ENCODE peak calls at places on chromosomes 7 and 10, in five cellular contexts. T is H9, H is adrenal gland, M is IMR-90, F is PC-9. I is an unnamed sample. For H3K9me3, the result is how much of the 10 kb centered on the place peaks cover.

GRCh38 chr7:151736403-151736909 is 140.5 kb downstream of the PRKAG2 start:
- DNase-seq in T (no peak), M (peak), F (peak), H (peak), I (peak)

GRCh38 chr10:13922591-13922990 is 335.8 kb downstream of the PRPF18 start:
- DNase-seq in M (peak), T (no peak), H (no peak), F (no peak), I (no peak)

GRCh38 chr10:45023426-45023825 is 22.7 kb downstream of the ZNF22 start:
- DNase-seq in T (no peak), F (no peak), H (no peak), M (peak), I (no peak)

GRCh38 chr10:79984851-79985250 is 35.9 kb upstream of the SFTPD start:
- DNase-seq in H (no peak), M (no peak), T (peak), F (peak), I (no peak)

GRCh38 chr10:43212043-43212721 is 54.7 kb downstream of the RASGEF1A start:
- DNase-seq in H (no peak), T (no peak), M (no peak), F (no peak), I (no peak)

GRCh38 chr10:57049096-57049495 is 688.0 kb upstream of the ZWINT start:
- DNase-seq in H (no peak), M (no peak), T (no peak), F (no peak), I (no peak)

GRCh38 chr10:17780727-17781126 is 28.4 kb upstream of the MRC1 start:
- DNase-seq in M (no peak), T (no peak), H (no peak), F (no peak), I (peak)

GRCh38 chr7:87310790-87311419 is 34.6 kb upstream of the CROT start:
- DNase-seq in F (no peak), H (no peak), M (peak), T (no peak), I (no peak)

GRCh38 chr7:41256186-41256945 is 446.5 kb downstream of the INHBA start:
- DNase-seq in T (no peak), H (no peak), F (no peak), M (peak), I (no peak)

GRCh38 chr10:110916554-110917346 is 2.2 kb downstream of the BBIP1 start:
- DNase-seq in F (peak), T (no peak), M (peak), H (no peak), I (peak)

GRCh38 chr10:131650169-131650705 is 250.6 kb upstream of the PPP2R2D start:
- DNase-seq in M (no peak), F (no peak), T (no peak), H (no peak), I (no peak)

GRCh38 chr7:84610390-84610789 is 415.8 kb upstream of the SEMA3A start:
- DNase-seq in M (no peak), H (no peak), F (no peak), T (no peak), I (no peak)

GRCh38 chr7:137003606-137004005 is 135.2 kb downstream of the CHRM2 start:
- DNase-seq in T (no peak), H (no peak), M (no peak), F (no peak), I (peak)

GRCh38 chr7:84017653-84018052 is 176.9 kb downstream of the SEMA3A start:
- DNase-seq in F (no peak), T (no peak), M (no peak), H (no peak), I (no peak)

GRCh38 chr7:101121996-101122932 is 4.6 kb upstream of the SERPINE1 start:
- DNase-seq in T (peak), H (peak), F (peak), M (peak), I (peak)

GRCh38 chr10:84519235-84519634 is 190.8 kb downstream of the CCSER2 start:
- DNase-seq in H (no peak), M (no peak), F (no peak), T (no peak), I (no peak)

GRCh38 chr10:48604408-48605263 is at the start of gene ARHGAP22:
- DNase-seq in H (no peak), F (no peak), M (peak), T (peak), I (no peak)

GRCh38 chr10:67119648-67120047 is 193.8 kb downstream of the LRRTM3 start:
- DNase-seq in M (no peak), F (no peak), T (no peak), H (no peak), I (no peak)

GRCh38 chr10:117541909-117542705 is 439 bp upstream of the EMX2 start:
- DNase-seq in M (peak), H (peak), F (no peak), T (peak), I (peak)

GRCh38 chr7:455110-455928 is 64.3 kb downstream of the PDGFA start:
- DNase-seq in T (no peak), M (no peak), F (no peak), H (no peak), I (peak)

GRCh38 chr10:23196201-23196600 is 4.1 kb downstream of the PTF1A start:
- DNase-seq in F (no peak), M (no peak), T (no peak), H (no peak), I (no peak)

GRCh38 chr7:35530124-35531109 is 164.5 kb downstream of the HERPUD2 start:
- DNase-seq in F (no peak), M (no peak), T (no peak), H (no peak), I (no peak)

GRCh38 chr7:92609921-92610518 is 19.8 kb upstream of the FAM133B start:
- DNase-seq in M (peak), F (no peak), H (no peak), T (no peak), I (peak)

GRCh38 chr7:46996972-46997371 is 584.9 kb downstream of the TNS3 start:
- DNase-seq in T (no peak), H (peak), F (no peak), M (no peak), I (no peak)

GRCh38 chr7:138935438-138936079 is 45.6 kb downstream of the KIAA1549 start:
- DNase-seq in H (peak), T (no peak), F (peak), M (peak), I (peak)

GRCh38 chr10:110873951-110874350 is 2.2 kb downstream of the PDCD4 start:
- DNase-seq in H (no peak), F (no peak), T (no peak), M (no peak), I (no peak)

GRCh38 chr10:88978463-88978862 is 12.1 kb upstream of the FAS start:
- DNase-seq in M (no peak), T (no peak), F (no peak), H (no peak), I (no peak)

GRCh38 chr10:48941427-48942075 is 1.9 kb upstream of the LRRC18 start:
- DNase-seq in H (no peak), F (no peak), T (peak), M (no peak), I (no peak)

GRCh38 chr7:73811760-73812168 is 19.0 kb upstream of the CLDN4 start:
- DNase-seq in F (peak), H (peak), T (peak), M (peak), I (peak)

GRCh38 chr10:76779163-76779820 is 858.3 kb downstream of the KCNMA1 start:
- DNase-seq in M (peak), T (peak), H (no peak), F (no peak), I (peak)

GRCh38 chr10:80253266-80253962 is 36.0 kb downstream of the MAT1A start:
- DNase-seq in F (no peak), T (no peak), H (no peak), M (no peak), I (no peak)

GRCh38 chr7:53743697-53744096 is 708.3 kb downstream of the POM121L12 start:
- DNase-seq in H (no peak), T (peak), F (no peak), M (no peak), I (no peak)

GRCh38 chr7:5677538-5678294 is 103.7 kb downstream of the RNF216 start:
- DNase-seq in M (peak), H (peak), F (peak), T (peak), I (peak)

GRCh38 chr10:93741367-93741766 is 16.4 kb upstream of the LGI1 start:
- DNase-seq in M (no peak), F (no peak), H (no peak), T (no peak), I (no peak)

GRCh38 chr7:101691822-101692384 is 62.8 kb upstream of the MYL10 start:
- DNase-seq in T (no peak), M (no peak), H (no peak), F (no peak), I (no peak)

GRCh38 chr7:157603005-157603404 is 266.2 kb downstream of the DNAJB6 start:
- DNase-seq in T (no peak), H (no peak), F (no peak), M (no peak), I (no peak)
- H3K9me3 ChIP-seq in T (under half), H (under half), F (under half), M (under half), I (under half)

DNA sequence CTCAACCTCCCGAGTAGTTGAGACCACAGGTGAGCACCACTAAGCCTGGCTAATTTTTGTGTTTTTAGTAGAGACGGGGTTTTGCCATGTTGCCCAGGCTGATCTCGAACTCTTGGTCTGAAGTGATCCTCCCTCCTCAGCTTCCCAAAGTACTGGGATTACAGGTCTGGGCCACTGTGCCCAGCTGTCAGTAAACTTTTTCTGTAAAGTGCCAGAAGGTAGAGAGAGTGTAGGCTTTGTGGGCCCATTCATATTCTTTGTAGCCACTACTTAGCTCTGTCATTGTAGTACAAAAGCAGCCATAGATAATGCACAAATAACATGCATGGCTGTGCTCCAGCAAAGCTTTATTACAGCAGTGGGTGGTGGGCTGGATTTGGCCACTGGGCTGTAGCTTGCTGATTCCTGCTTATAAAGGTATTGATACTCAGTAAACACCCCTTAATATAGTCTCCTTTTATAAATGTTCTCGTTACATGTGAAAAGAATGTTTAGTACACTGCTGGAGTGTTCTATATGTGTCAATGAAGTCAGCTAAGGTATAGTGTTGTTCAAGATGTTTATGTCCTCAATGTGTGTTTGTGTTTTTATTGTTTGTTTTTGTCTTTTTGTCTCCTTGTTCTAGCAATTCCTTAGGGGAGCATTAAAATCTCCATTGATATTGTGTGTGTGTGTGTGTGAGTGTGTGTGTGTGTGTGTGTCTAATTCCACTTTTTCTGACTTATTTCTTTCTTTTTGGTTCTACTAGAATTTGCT is 644.7 kb upstream of the DPP6 start:
- DNase-seq in H (no peak), M (no peak), T (no peak), F (no peak), I (no peak)
- H3K9me3 ChIP-seq in H (under half), M (under half), T (under half), F (under half), I (under half)

GRCh38 chr7:149580328-149580727 is 82.7 kb upstream of the ZNF746 start:
- DNase-seq in M (no peak), T (no peak), H (no peak), F (no peak), I (no peak)

GRCh38 chr7:149588930-149589329 is 91.3 kb upstream of the ZNF746 start:
- DNase-seq in H (no peak), M (no peak), T (no peak), F (no peak), I (no peak)

GRCh38 chr7:149587331-149587645 is 89.7 kb upstream of the ZNF746 start:
- DNase-seq in F (no peak), H (no peak), M (no peak), T (no peak), I (no peak)

GRCh38 chr7:149584009-149584408 is 86.4 kb upstream of the ZNF746 start:
- DNase-seq in H (no peak), M (no peak), F (no peak), T (no peak), I (no peak)

GRCh38 chr7:149584530-149584929 is 86.9 kb upstream of the ZNF746 start:
- DNase-seq in F (no peak), M (no peak), T (no peak), H (no peak), I (no peak)
- H3K9me3 ChIP-seq in F (under half), M (under half), T (under half), H (under half), I (under half)

GRCh38 chr10:130282492-130283233 is 146.5 kb downstream of the GLRX3 start:
- DNase-seq in M (no peak), H (no peak), F (no peak), T (no peak), I (no peak)
- H3K9me3 ChIP-seq in M (under half), H (under half), F (under half), T (half or more), I (half or more)

GRCh38 chr7:42440951-42441350 is 203.9 kb upstream of the GLI3 start:
- DNase-seq in F (no peak), T (no peak), M (no peak), H (no peak), I (no peak)
- H3K9me3 ChIP-seq in F (under half), T (under half), M (under half), H (under half), I (under half)

I was measured in A673.